ENCODE peak calls at places on chromosomes 16 and 17, in five cellular contexts. One of them, this sample, is unnamed.

GRCh38 chr17:48624544-48625501 is 1.3 kb downstream of the HOXB9 start:
- DNase-seq in K562: peak
- DNase-seq in tibial nerve: no peak
- DNase-seq in ovary: no peak
- DNase-seq in stomach: no peak
- DNase-seq in this sample: no peak

GRCh38 chr17:77503293-77503655 is 362.5 kb downstream of the SEC14L1 start:
- DNase-seq in tibial nerve: no peak
- DNase-seq in K562: no peak
- DNase-seq in stomach: no peak
- DNase-seq in ovary: no peak
- DNase-seq in this sample: no peak

GRCh38 chr17:31416503-31416923 is 25.0 kb downstream of the RAB11FIP4 start:
- DNase-seq in tibial nerve: peak
- DNase-seq in ovary: no peak
- DNase-seq in K562: no peak
- DNase-seq in stomach: no peak
- DNase-seq in this sample: no peak

GRCh38 chr17:18182978-18183333 is 672 bp upstream of the ALKBH5 start:
- DNase-seq in tibial nerve: peak
- DNase-seq in stomach: peak
- DNase-seq in K562: peak
- DNase-seq in ovary: peak
- DNase-seq in this sample: peak

GRCh38 chr17:39677581-39678339 is 9.5 kb downstream of the PNMT start:
- DNase-seq in ovary: no peak
- DNase-seq in stomach: no peak
- DNase-seq in tibial nerve: no peak
- DNase-seq in K562: no peak
- DNase-seq in this sample: no peak

GRCh38 chr16:89118361-89119061 is 24.9 kb downstream of the ACSF3 start:
- DNase-seq in K562: no peak
- DNase-seq in tibial nerve: no peak
- DNase-seq in ovary: peak
- DNase-seq in stomach: no peak
- DNase-seq in this sample: no peak

GRCh38 chr16:8620535-8620934 is 963 bp upstream of the METTL22 start:
- DNase-seq in stomach: no peak
- DNase-seq in K562: no peak
- DNase-seq in tibial nerve: no peak
- DNase-seq in ovary: no peak
- DNase-seq in this sample: no peak

GRCh38 chr16:17784073-17784472 is 313.3 kb upstream of the XYLT1 start:
- DNase-seq in stomach: no peak
- DNase-seq in ovary: no peak
- DNase-seq in tibial nerve: no peak
- DNase-seq in K562: peak
- DNase-seq in this sample: no peak

GRCh38 chr17:10169274-10169673 is 29.1 kb downstream of the GAS7 start:
- DNase-seq in stomach: no peak
- DNase-seq in tibial nerve: no peak
- DNase-seq in ovary: no peak
- DNase-seq in K562: no peak
- DNase-seq in this sample: no peak

GRCh38 chr16:6644916-6645315 is 687.7 kb upstream of the RBFOX1 start:
- DNase-seq in tibial nerve: no peak
- DNase-seq in K562: no peak
- DNase-seq in stomach: no peak
- DNase-seq in ovary: no peak
- DNase-seq in this sample: no peak
- TF ChIP-seq CTCF in tibial nerve: no peak
- TF ChIP-seq CTCF in K562: no peak
- TF ChIP-seq CTCF in stomach: no peak
- TF ChIP-seq CTCF in ovary: no peak
- TF ChIP-seq CTCF in this sample: no peak

GRCh38 chr17:66272699-66273390 is 29.6 kb upstream of the PRKCA start:
- DNase-seq in K562: peak
- DNase-seq in tibial nerve: no peak
- DNase-seq in stomach: no peak
- DNase-seq in ovary: no peak
- DNase-seq in this sample: no peak

GRCh38 chr17:66271512-66271911 is 30.9 kb upstream of the PRKCA start:
- DNase-seq in ovary: no peak
- DNase-seq in stomach: no peak
- DNase-seq in tibial nerve: no peak
- DNase-seq in K562: no peak
- DNase-seq in this sample: no peak

GRCh38 chr17:66273391-66273722 is 29.1 kb upstream of the PRKCA start:
- DNase-seq in ovary: no peak
- DNase-seq in stomach: no peak
- DNase-seq in tibial nerve: no peak
- DNase-seq in K562: no peak
- DNase-seq in this sample: no peak

GRCh38 chr17:66276328-66276937 is 26.0 kb upstream of the PRKCA start:
- DNase-seq in stomach: no peak
- DNase-seq in tibial nerve: no peak
- DNase-seq in ovary: no peak
- DNase-seq in K562: peak
- DNase-seq in this sample: no peak

GRCh38 chr17:66275651-66276050 is 26.8 kb upstream of the PRKCA start:
- DNase-seq in stomach: peak
- DNase-seq in K562: peak
- DNase-seq in ovary: no peak
- DNase-seq in tibial nerve: no peak
- DNase-seq in this sample: no peak
- TF ChIP-seq EP300 in stomach: no peak
- TF ChIP-seq EP300 in K562: no peak
- TF ChIP-seq EP300 in ovary: no peak
- TF ChIP-seq EP300 in tibial nerve: no peak
- TF ChIP-seq EP300 in this sample: no peak

DNA sequence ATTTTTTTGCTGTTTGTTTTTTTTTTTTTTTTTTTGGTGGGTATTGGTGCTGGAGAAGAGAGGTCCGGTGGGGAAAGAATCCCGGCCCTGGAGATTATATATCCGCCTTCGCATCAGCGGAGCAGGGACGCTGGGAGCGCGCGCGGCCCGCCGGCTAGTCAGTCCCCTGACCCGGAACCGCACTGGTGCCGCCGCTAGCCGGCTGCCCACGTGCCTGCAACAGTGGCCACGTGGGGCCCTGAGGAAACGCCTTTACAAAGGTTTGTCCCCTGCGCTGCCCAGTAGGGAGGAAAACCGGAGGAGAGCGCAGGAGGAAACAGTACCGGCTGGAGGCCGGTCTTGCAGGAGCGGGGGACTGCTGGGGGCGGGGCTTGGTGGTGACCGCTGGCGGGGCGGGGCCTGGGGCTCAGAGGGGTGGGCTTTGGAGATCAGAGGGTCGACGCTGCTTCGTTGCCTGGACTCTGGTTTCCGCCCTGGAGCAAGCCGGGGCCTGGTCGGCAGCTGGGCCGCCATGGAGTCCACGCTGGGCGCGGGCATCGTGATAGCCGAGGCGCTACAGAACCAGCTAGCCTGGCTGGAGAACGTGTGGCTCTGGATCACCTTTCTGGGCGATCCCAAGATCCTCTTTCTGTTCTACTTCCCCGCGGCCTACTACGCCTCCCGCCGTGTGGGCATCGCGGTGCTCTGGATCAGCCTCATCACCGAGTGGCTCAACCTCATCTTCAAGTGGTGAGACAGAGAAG is at the start of gene G6PC3:
- DNase-seq in ovary: peak
- DNase-seq in K562: peak
- DNase-seq in tibial nerve: peak
- DNase-seq in stomach: peak
- DNase-seq in this sample: peak
- TF ChIP-seq CTCF in ovary: peak
- TF ChIP-seq CTCF in K562: peak
- TF ChIP-seq CTCF in tibial nerve: peak
- TF ChIP-seq CTCF in stomach: no peak
- TF ChIP-seq CTCF in this sample: no peak

DNA sequence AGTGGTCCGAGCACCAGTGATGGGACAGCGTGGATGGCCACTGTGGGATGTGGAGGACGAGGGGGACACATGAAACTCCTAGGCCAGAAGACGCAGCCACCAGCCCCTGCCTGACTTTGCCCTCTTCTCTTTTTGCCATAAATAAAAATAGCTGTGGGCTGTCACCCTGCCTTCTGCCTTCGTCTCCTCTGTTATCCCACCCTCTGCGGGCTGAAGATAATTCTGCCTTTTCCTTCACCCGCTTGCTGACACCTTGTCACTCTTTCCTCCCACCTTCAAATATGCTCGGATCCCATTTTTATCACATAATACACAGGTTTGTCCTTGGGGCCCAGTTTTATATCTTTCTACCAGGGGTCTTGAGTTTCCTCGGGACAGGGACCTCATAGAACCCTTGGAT is 87.6 kb upstream of the CIBAR2 start:
- DNase-seq in K562: peak
- DNase-seq in stomach: no peak
- DNase-seq in tibial nerve: no peak
- DNase-seq in ovary: no peak
- DNase-seq in this sample: no peak
- TF ChIP-seq EP300 in K562: no peak
- TF ChIP-seq EP300 in stomach: no peak
- TF ChIP-seq EP300 in tibial nerve: no peak
- TF ChIP-seq EP300 in ovary: no peak
- TF ChIP-seq EP300 in this sample: no peak

GRCh38 chr16:85054948-85055502 is 27.4 kb downstream of the KIAA0513 start:
- DNase-seq in tibial nerve: no peak
- DNase-seq in K562: no peak
- DNase-seq in ovary: no peak
- DNase-seq in stomach: no peak
- DNase-seq in this sample: no peak

GRCh38 chr16:85057212-85057889 is 29.8 kb downstream of the KIAA0513 start:
- DNase-seq in tibial nerve: no peak
- DNase-seq in ovary: no peak
- DNase-seq in K562: peak
- DNase-seq in stomach: peak
- DNase-seq in this sample: no peak

GRCh38 chr16:85057948-85058347 is 30.4 kb downstream of the KIAA0513 start:
- DNase-seq in stomach: no peak
- DNase-seq in K562: no peak
- DNase-seq in ovary: no peak
- DNase-seq in tibial nerve: no peak
- DNase-seq in this sample: no peak

GRCh38 chr16:85055503-85056210 is 28.1 kb downstream of the KIAA0513 start:
- DNase-seq in K562: peak
- DNase-seq in tibial nerve: no peak
- DNase-seq in stomach: peak
- DNase-seq in ovary: no peak
- DNase-seq in this sample: no peak

DNA sequence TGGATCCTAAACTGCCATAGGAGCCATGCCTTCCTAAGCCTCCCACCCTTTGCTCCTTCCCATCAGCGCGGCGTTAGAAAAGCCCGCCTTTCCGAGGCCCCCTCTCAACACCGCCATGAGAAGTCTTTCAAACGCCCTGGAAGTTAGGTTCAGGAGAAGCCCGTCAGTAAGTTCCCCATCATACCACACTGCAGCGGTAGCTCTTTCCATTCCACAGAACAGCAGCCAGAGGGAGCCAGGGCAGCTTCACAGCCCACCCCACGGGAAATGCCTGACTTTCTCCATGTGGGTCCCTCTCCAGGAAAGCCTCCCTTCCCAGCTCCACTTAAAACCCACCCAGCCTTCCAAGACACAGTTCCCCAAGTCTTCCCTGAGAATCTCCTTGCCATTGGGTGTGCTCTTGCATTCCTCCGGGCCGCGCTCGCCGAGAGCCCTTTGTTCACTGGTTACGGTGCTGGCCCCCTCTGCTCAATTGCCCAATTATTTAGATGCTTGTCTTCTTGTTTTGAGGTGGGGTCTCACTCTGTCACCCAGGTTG is 28.7 kb downstream of the KIAA0513 start:
- DNase-seq in tibial nerve: no peak
- DNase-seq in K562: peak
- DNase-seq in stomach: no peak
- DNase-seq in ovary: no peak
- DNase-seq in this sample: no peak
- TF ChIP-seq CTCF in tibial nerve: peak
- TF ChIP-seq CTCF in K562: peak
- TF ChIP-seq CTCF in stomach: peak
- TF ChIP-seq CTCF in ovary: no peak
- TF ChIP-seq CTCF in this sample: peak

GRCh38 chr16:22297871-22298733 is 893 bp downstream of the POLR3E start:
- DNase-seq in K562: peak
- DNase-seq in ovary: peak
- DNase-seq in stomach: peak
- DNase-seq in tibial nerve: peak
- DNase-seq in this sample: peak
- TF ChIP-seq EP300 in K562: peak
- TF ChIP-seq EP300 in ovary: no peak
- TF ChIP-seq EP300 in stomach: no peak
- TF ChIP-seq EP300 in tibial nerve: peak
- TF ChIP-seq EP300 in this sample: peak

DNA sequence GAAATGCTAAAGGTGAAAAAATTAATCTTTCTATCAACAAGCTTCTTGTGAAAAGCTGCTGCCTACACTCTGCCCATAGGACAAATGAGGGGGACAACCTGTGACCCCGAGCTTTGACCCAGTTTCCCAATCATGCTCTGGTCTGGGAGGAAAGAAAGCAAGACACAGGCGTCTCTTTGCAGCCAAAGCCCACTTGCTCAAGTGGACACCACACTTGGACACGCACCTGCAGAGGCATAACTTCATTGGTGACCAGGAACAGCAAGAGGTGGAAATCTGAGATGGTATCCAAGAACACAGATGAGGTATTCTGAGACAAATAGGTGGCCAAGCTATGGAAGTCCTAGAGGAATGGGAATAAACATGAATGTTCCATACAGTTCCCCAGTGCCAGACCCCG is 15.0 kb upstream of the FAAP100 start:
- DNase-seq in stomach: no peak
- DNase-seq in K562: no peak
- DNase-seq in tibial nerve: no peak
- DNase-seq in ovary: no peak
- DNase-seq in this sample: no peak
- TF ChIP-seq CTCF in stomach: no peak
- TF ChIP-seq CTCF in K562: no peak
- TF ChIP-seq CTCF in tibial nerve: no peak
- TF ChIP-seq CTCF in ovary: no peak
- TF ChIP-seq CTCF in this sample: no peak

DNA sequence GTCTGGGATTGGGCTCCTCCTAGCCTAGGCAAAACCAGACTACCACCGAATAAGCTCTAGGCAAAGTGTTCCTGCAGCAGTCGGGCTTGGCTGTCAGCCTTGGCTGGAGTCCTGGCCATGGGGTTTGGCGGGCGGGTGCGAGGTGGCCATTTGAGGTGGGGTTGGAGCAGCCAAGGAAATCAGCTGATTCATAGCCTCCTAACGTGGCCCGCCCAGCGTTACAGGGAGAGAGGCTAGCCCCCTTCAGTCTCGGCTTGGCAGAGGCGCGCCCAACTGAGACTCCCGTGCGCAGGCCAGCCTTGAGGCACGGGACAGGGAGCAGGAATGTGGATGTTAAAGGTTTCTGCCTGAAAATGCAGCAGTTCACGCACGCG is 1.9 kb downstream of the PMP22 start:
- DNase-seq in ovary: peak
- DNase-seq in stomach: peak
- DNase-seq in K562: no peak
- DNase-seq in tibial nerve: peak
- DNase-seq in this sample: peak
- TF ChIP-seq EP300 in ovary: no peak
- TF ChIP-seq EP300 in stomach: no peak
- TF ChIP-seq EP300 in K562: no peak
- TF ChIP-seq EP300 in tibial nerve: no peak
- TF ChIP-seq EP300 in this sample: no peak

GRCh38 chr16:25707982-25708583 is 16.3 kb downstream of the HS3ST4 start:
- DNase-seq in tibial nerve: no peak
- DNase-seq in K562: peak
- DNase-seq in ovary: no peak
- DNase-seq in stomach: peak
- DNase-seq in this sample: no peak
- TF ChIP-seq CTCF in tibial nerve: no peak
- TF ChIP-seq CTCF in K562: peak
- TF ChIP-seq CTCF in ovary: no peak
- TF ChIP-seq CTCF in stomach: peak
- TF ChIP-seq CTCF in this sample: no peak